ENCODE peak calls at places on chromosomes 11 and 22, in nine cellular contexts. One of them, this sample, is unnamed.

GRCh38 chr11:45444796-45445195 is 158.7 kb upstream of the SYT13 start:
- DNase-seq in NCI-H1436: no peak
- DNase-seq in left cardiac atrium: no peak
- DNase-seq in globus pallidus: no peak
- DNase-seq in neural crest cell: no peak
- DNase-seq in RPMI7951: peak; percentile 24
- DNase-seq in fibroblast of the aortic adventitia: no peak
- DNase-seq in HS-27A: no peak
- DNase-seq in GM06990: no peak
- DNase-seq in this sample: no peak

GRCh38 chr22:22959147-22959827 is 71.7 kb downstream of the IGLL5 start:
- DNase-seq in NCI-H1436: peak; percentile 80
- DNase-seq in left cardiac atrium: peak; percentile 76
- DNase-seq in globus pallidus: peak; percentile 86
- DNase-seq in neural crest cell: peak; percentile 88
- DNase-seq in RPMI7951: peak; percentile 58
- DNase-seq in fibroblast of the aortic adventitia: peak; percentile 74
- DNase-seq in HS-27A: peak; percentile 39
- DNase-seq in GM06990: no peak
- DNase-seq in this sample: no peak

GRCh38 chr22:48146426-48146825 is 1384.0 kb downstream of the TBC1D22A start:
- DNase-seq in NCI-H1436: no peak
- DNase-seq in left cardiac atrium: no peak
- DNase-seq in globus pallidus: no peak
- DNase-seq in neural crest cell: no peak
- DNase-seq in RPMI7951: no peak
- DNase-seq in fibroblast of the aortic adventitia: no peak
- DNase-seq in HS-27A: no peak
- DNase-seq in GM06990: no peak
- DNase-seq in this sample: no peak

GRCh38 chr22:23685205-23685784 is 5.5 kb upstream of the RGL4 start:
- DNase-seq in NCI-H1436: no peak
- DNase-seq in left cardiac atrium: no peak
- DNase-seq in globus pallidus: no peak
- DNase-seq in neural crest cell: no peak
- DNase-seq in RPMI7951: peak; percentile 28
- DNase-seq in fibroblast of the aortic adventitia: peak; percentile 18
- DNase-seq in HS-27A: no peak
- DNase-seq in GM06990: no peak
- DNase-seq in this sample: no peak

GRCh38 chr11:76680517-76681425 is 10.2 kb upstream of the LRRC32 start:
- DNase-seq in NCI-H1436: peak; percentile 54
- DNase-seq in left cardiac atrium: peak; percentile 81
- DNase-seq in globus pallidus: peak; percentile 50
- DNase-seq in neural crest cell: peak; percentile 88
- DNase-seq in RPMI7951: peak; percentile 73
- DNase-seq in fibroblast of the aortic adventitia: peak; percentile 75
- DNase-seq in HS-27A: peak; percentile 24
- DNase-seq in GM06990: no peak
- DNase-seq in this sample: peak; percentile 8

GRCh38 chr11:77568306-77568705 is 21.4 kb upstream of the AQP11 start:
- DNase-seq in NCI-H1436: no peak
- DNase-seq in left cardiac atrium: no peak
- DNase-seq in globus pallidus: no peak
- DNase-seq in neural crest cell: no peak
- DNase-seq in RPMI7951: no peak
- DNase-seq in fibroblast of the aortic adventitia: no peak
- DNase-seq in HS-27A: no peak
- DNase-seq in GM06990: no peak
- DNase-seq in this sample: no peak

GRCh38 chr22:19576460-19577421 is 52.5 kb upstream of the CLDN5 start:
- DNase-seq in NCI-H1436: peak; percentile 17
- DNase-seq in left cardiac atrium: peak; percentile 33
- DNase-seq in globus pallidus: no peak
- DNase-seq in neural crest cell: no peak
- DNase-seq in RPMI7951: peak; percentile 85
- DNase-seq in fibroblast of the aortic adventitia: peak; percentile 56
- DNase-seq in HS-27A: no peak
- DNase-seq in GM06990: peak; percentile 22
- DNase-seq in this sample: no peak

GRCh38 chr11:93034640-93035039 is 65.2 kb downstream of the MTNR1B start:
- DNase-seq in NCI-H1436: no peak
- DNase-seq in left cardiac atrium: no peak
- DNase-seq in globus pallidus: no peak
- DNase-seq in neural crest cell: no peak
- DNase-seq in RPMI7951: no peak
- DNase-seq in fibroblast of the aortic adventitia: no peak
- DNase-seq in HS-27A: no peak
- DNase-seq in GM06990: no peak
- DNase-seq in this sample: no peak

GRCh38 chr22:50206599-50206998 is 5.8 kb downstream of the SELENOO start:
- DNase-seq in NCI-H1436: no peak
- DNase-seq in left cardiac atrium: peak; percentile 82
- DNase-seq in globus pallidus: no peak
- DNase-seq in neural crest cell: peak; percentile 42
- DNase-seq in RPMI7951: no peak
- DNase-seq in fibroblast of the aortic adventitia: peak; percentile 55
- DNase-seq in HS-27A: no peak
- DNase-seq in GM06990: no peak
- DNase-seq in this sample: no peak

GRCh38 chr11:112794321-112794720 is 166.9 kb upstream of the NCAM1 start:
- DNase-seq in NCI-H1436: no peak
- DNase-seq in left cardiac atrium: no peak
- DNase-seq in globus pallidus: no peak
- DNase-seq in neural crest cell: no peak
- DNase-seq in RPMI7951: peak; percentile 65
- DNase-seq in fibroblast of the aortic adventitia: peak; percentile 91
- DNase-seq in HS-27A: no peak
- DNase-seq in GM06990: no peak
- DNase-seq in this sample: no peak

GRCh38 chr11:66883021-66883968 is 26.4 kb downstream of the LRFN4 start:
- DNase-seq in NCI-H1436: peak; percentile 59
- DNase-seq in left cardiac atrium: peak; percentile 69
- DNase-seq in globus pallidus: peak; percentile 86
- DNase-seq in neural crest cell: peak; percentile 80
- DNase-seq in RPMI7951: peak; percentile 54
- DNase-seq in fibroblast of the aortic adventitia: peak; percentile 62
- DNase-seq in HS-27A: peak; percentile 87
- DNase-seq in GM06990: no peak
- DNase-seq in this sample: no peak

GRCh38 chr11:110818032-110818687 is 105.9 kb upstream of the ARHGAP20 start:
- DNase-seq in NCI-H1436: no peak
- DNase-seq in left cardiac atrium: no peak
- DNase-seq in globus pallidus: no peak
- DNase-seq in neural crest cell: no peak
- DNase-seq in RPMI7951: no peak
- DNase-seq in fibroblast of the aortic adventitia: peak; percentile 61
- DNase-seq in HS-27A: no peak
- DNase-seq in GM06990: no peak
- DNase-seq in this sample: no peak

GRCh38 chr11:120581317-120581716 is 69.8 kb downstream of the GRIK4 start:
- DNase-seq in NCI-H1436: no peak
- DNase-seq in left cardiac atrium: no peak
- DNase-seq in globus pallidus: no peak
- DNase-seq in neural crest cell: no peak
- DNase-seq in RPMI7951: no peak
- DNase-seq in fibroblast of the aortic adventitia: no peak
- DNase-seq in HS-27A: no peak
- DNase-seq in GM06990: no peak
- DNase-seq in this sample: no peak

GRCh38 chr22:27881404-27881803 is 37.7 kb downstream of the PITPNB start:
- DNase-seq in NCI-H1436: no peak
- DNase-seq in left cardiac atrium: no peak
- DNase-seq in globus pallidus: peak; percentile 94
- DNase-seq in neural crest cell: no peak
- DNase-seq in RPMI7951: no peak
- DNase-seq in fibroblast of the aortic adventitia: peak; percentile 55
- DNase-seq in HS-27A: no peak
- DNase-seq in GM06990: no peak
- DNase-seq in this sample: no peak

GRCh38 chr11:20030472-20030871 is 129.8 kb downstream of the DBX1 start:
- DNase-seq in NCI-H1436: no peak
- DNase-seq in left cardiac atrium: no peak
- DNase-seq in globus pallidus: no peak
- DNase-seq in neural crest cell: no peak
- DNase-seq in RPMI7951: no peak
- DNase-seq in fibroblast of the aortic adventitia: no peak
- DNase-seq in HS-27A: no peak
- DNase-seq in GM06990: no peak
- DNase-seq in this sample: no peak

GRCh38 chr22:45994516-45995404 is 17.8 kb upstream of the WNT7B start:
- DNase-seq in NCI-H1436: peak; percentile 62
- DNase-seq in left cardiac atrium: peak; percentile 85
- DNase-seq in globus pallidus: peak; percentile 70
- DNase-seq in neural crest cell: peak; percentile 99
- DNase-seq in RPMI7951: peak; percentile 67
- DNase-seq in fibroblast of the aortic adventitia: peak; percentile 68
- DNase-seq in HS-27A: no peak
- DNase-seq in GM06990: peak; percentile 49
- DNase-seq in this sample: no peak

GRCh38 chr22:46110215-46110614 is 40.1 kb upstream of the PPARA start:
- DNase-seq in NCI-H1436: no peak
- DNase-seq in left cardiac atrium: peak; percentile 65
- DNase-seq in globus pallidus: no peak
- DNase-seq in neural crest cell: no peak
- DNase-seq in RPMI7951: no peak
- DNase-seq in fibroblast of the aortic adventitia: no peak
- DNase-seq in HS-27A: no peak
- DNase-seq in GM06990: no peak
- DNase-seq in this sample: no peak

GRCh38 chr22:24437820-24438328 is 10.5 kb downstream of the ADORA2A start:
- DNase-seq in NCI-H1436: peak; percentile 24
- DNase-seq in left cardiac atrium: no peak
- DNase-seq in globus pallidus: no peak
- DNase-seq in neural crest cell: no peak
- DNase-seq in RPMI7951: peak; percentile 79
- DNase-seq in fibroblast of the aortic adventitia: peak; percentile 11
- DNase-seq in HS-27A: no peak
- DNase-seq in GM06990: peak; percentile 58
- DNase-seq in this sample: no peak

GRCh38 chr11:86459682-86460460 is 85.2 kb downstream of the CCDC81 start:
- DNase-seq in NCI-H1436: no peak
- DNase-seq in left cardiac atrium: peak; percentile 76
- DNase-seq in globus pallidus: no peak
- DNase-seq in neural crest cell: no peak
- DNase-seq in RPMI7951: peak; percentile 98
- DNase-seq in fibroblast of the aortic adventitia: peak; percentile 95
- DNase-seq in HS-27A: peak; percentile 99
- DNase-seq in GM06990: no peak
- DNase-seq in this sample: no peak